ENCODE peak calls at places on chromosomes 7 and 10, in four cellular contexts. One of them, this sample, is unnamed.

GRCh38 chr7:151110941-151111645 is 24.8 kb downstream of the AGAP3 start:
- DNase-seq in stromal cell of bone marrow: no peak
- DNase-seq in cardiac muscle cell: peak; percentile 79
- DNase-seq in lung microvascular endothelial cell: peak; percentile 78
- DNase-seq in this sample: peak; percentile 93

GRCh38 chr10:34798654-34799053 is 16.4 kb downstream of the PARD3 start:
- DNase-seq in cardiac muscle cell: no peak
- DNase-seq in lung microvascular endothelial cell: no peak
- DNase-seq in stromal cell of bone marrow: no peak
- DNase-seq in this sample: no peak

GRCh38 chr7:35729061-35729783 is 34.3 kb upstream of the HERPUD2 start:
- DNase-seq in lung microvascular endothelial cell: no peak
- DNase-seq in stromal cell of bone marrow: no peak
- DNase-seq in cardiac muscle cell: no peak
- DNase-seq in this sample: no peak

GRCh38 chr10:33955676-33956075 is 621.2 kb upstream of the NRP1 start:
- DNase-seq in cardiac muscle cell: no peak
- DNase-seq in stromal cell of bone marrow: no peak
- DNase-seq in lung microvascular endothelial cell: no peak
- DNase-seq in this sample: no peak

GRCh38 chr7:30224511-30225031 is 59.8 kb upstream of the ZNRF2 start:
- DNase-seq in stromal cell of bone marrow: peak; percentile 76
- DNase-seq in lung microvascular endothelial cell: no peak
- DNase-seq in cardiac muscle cell: peak; percentile 86
- DNase-seq in this sample: no peak

GRCh38 chr7:1530946-1531262 is 402 bp downstream of the MAFK start:
- DNase-seq in stromal cell of bone marrow: no peak
- DNase-seq in cardiac muscle cell: no peak
- DNase-seq in lung microvascular endothelial cell: no peak
- DNase-seq in this sample: no peak

GRCh38 chr10:97584060-97584797 is at the start of gene HOGA1:
- DNase-seq in cardiac muscle cell: peak; percentile 73
- DNase-seq in lung microvascular endothelial cell: peak; percentile 54
- DNase-seq in stromal cell of bone marrow: peak; percentile 66
- DNase-seq in this sample: peak; percentile 94

GRCh38 chr10:114499120-114499519 is 94.8 kb upstream of the AFAP1L2 start:
- DNase-seq in stromal cell of bone marrow: no peak
- DNase-seq in cardiac muscle cell: no peak
- DNase-seq in lung microvascular endothelial cell: no peak
- DNase-seq in this sample: no peak

GRCh38 chr7:16945372-16945771 is 63.6 kb upstream of the AGR3 start:
- DNase-seq in cardiac muscle cell: no peak
- DNase-seq in lung microvascular endothelial cell: no peak
- DNase-seq in stromal cell of bone marrow: no peak
- DNase-seq in this sample: no peak

GRCh38 chr10:110649652-110650264 is 5.6 kb downstream of the RBM20 start:
- DNase-seq in cardiac muscle cell: no peak
- DNase-seq in stromal cell of bone marrow: no peak
- DNase-seq in lung microvascular endothelial cell: no peak
- DNase-seq in this sample: no peak

GRCh38 chr10:77626266-77626935 is 11.2 kb downstream of the KCNMA1 start:
- DNase-seq in stromal cell of bone marrow: no peak
- DNase-seq in cardiac muscle cell: no peak
- DNase-seq in lung microvascular endothelial cell: peak; percentile 37
- DNase-seq in this sample: no peak

GRCh38 chr10:25177754-25178135 is 2.9 kb downstream of the GPR158 start:
- DNase-seq in cardiac muscle cell: peak; percentile 72
- DNase-seq in lung microvascular endothelial cell: no peak
- DNase-seq in stromal cell of bone marrow: no peak
- DNase-seq in this sample: no peak

GRCh38 chr10:114940735-114941134 is 2.7 kb downstream of the TRUB1 start:
- DNase-seq in lung microvascular endothelial cell: peak; percentile 3
- DNase-seq in cardiac muscle cell: peak; percentile 34
- DNase-seq in stromal cell of bone marrow: no peak
- DNase-seq in this sample: no peak

GRCh38 chr10:97601268-97602215 is 12.0 kb downstream of the C10orf62 start:
- DNase-seq in lung microvascular endothelial cell: no peak
- DNase-seq in cardiac muscle cell: no peak
- DNase-seq in stromal cell of bone marrow: no peak
- DNase-seq in this sample: no peak

GRCh38 chr7:132240262-132240661 is 336.0 kb downstream of the PLXNA4 start:
- DNase-seq in cardiac muscle cell: no peak
- DNase-seq in lung microvascular endothelial cell: no peak
- DNase-seq in stromal cell of bone marrow: no peak
- DNase-seq in this sample: no peak

GRCh38 chr10:116737582-116738358 is 4.6 kb downstream of the HSPA12A start:
- DNase-seq in lung microvascular endothelial cell: no peak
- DNase-seq in stromal cell of bone marrow: no peak
- DNase-seq in cardiac muscle cell: no peak
- DNase-seq in this sample: peak; percentile 58

GRCh38 chr10:60351191-60351853 is 38.4 kb downstream of the ANK3 start:
- DNase-seq in cardiac muscle cell: no peak
- DNase-seq in lung microvascular endothelial cell: no peak
- DNase-seq in stromal cell of bone marrow: no peak
- DNase-seq in this sample: no peak

GRCh38 chr7:110568932-110569331 is 522.0 kb upstream of the LRRN3 start:
- DNase-seq in cardiac muscle cell: no peak
- DNase-seq in lung microvascular endothelial cell: no peak
- DNase-seq in stromal cell of bone marrow: no peak
- DNase-seq in this sample: no peak

GRCh38 chr7:3103614-3104399 is 60.1 kb upstream of the CARD11 start:
- DNase-seq in lung microvascular endothelial cell: no peak
- DNase-seq in stromal cell of bone marrow: no peak
- DNase-seq in cardiac muscle cell: no peak
- DNase-seq in this sample: no peak

GRCh38 chr7:130273081-130273699 is 6.5 kb downstream of the CPA2 start:
- DNase-seq in stromal cell of bone marrow: no peak
- DNase-seq in cardiac muscle cell: peak; percentile 73
- DNase-seq in lung microvascular endothelial cell: no peak
- DNase-seq in this sample: no peak

GRCh38 chr10:61039868-61040267 is 95.9 kb upstream of the RHOBTB1 start:
- DNase-seq in stromal cell of bone marrow: no peak
- DNase-seq in cardiac muscle cell: peak; percentile 1
- DNase-seq in lung microvascular endothelial cell: no peak
- DNase-seq in this sample: no peak

GRCh38 chr10:4450981-4451501 is 375.0 kb upstream of the AKR1E2 start:
- DNase-seq in cardiac muscle cell: peak; percentile 85
- DNase-seq in lung microvascular endothelial cell: peak; percentile 87
- DNase-seq in stromal cell of bone marrow: peak; percentile 36
- DNase-seq in this sample: no peak

GRCh38 chr7:158595068-158595467 is 7.4 kb upstream of the PTPRN2 start:
- DNase-seq in lung microvascular endothelial cell: peak; percentile 53
- DNase-seq in stromal cell of bone marrow: no peak
- DNase-seq in cardiac muscle cell: peak; percentile 45
- DNase-seq in this sample: no peak

GRCh38 chr7:1359681-1360485 is 99.4 kb downstream of the MICALL2 start:
- DNase-seq in lung microvascular endothelial cell: no peak
- DNase-seq in stromal cell of bone marrow: no peak
- DNase-seq in cardiac muscle cell: no peak
- DNase-seq in this sample: peak; percentile 79

GRCh38 chr7:68576366-68576765 is 1021.9 kb upstream of the AUTS2 start:
- DNase-seq in stromal cell of bone marrow: no peak
- DNase-seq in lung microvascular endothelial cell: no peak
- DNase-seq in cardiac muscle cell: no peak
- DNase-seq in this sample: no peak

GRCh38 chr7:133863362-133864061 is 263.6 kb upstream of the LRGUK start:
- DNase-seq in cardiac muscle cell: no peak
- DNase-seq in stromal cell of bone marrow: no peak
- DNase-seq in lung microvascular endothelial cell: no peak
- DNase-seq in this sample: no peak

GRCh38 chr7:99789441-99790070 is 5.6 kb upstream of the CYP3A4 start:
- DNase-seq in lung microvascular endothelial cell: no peak
- DNase-seq in stromal cell of bone marrow: no peak
- DNase-seq in cardiac muscle cell: no peak
- DNase-seq in this sample: no peak

GRCh38 chr7:42753322-42753721 is 158.5 kb downstream of the C7orf25 start:
- DNase-seq in stromal cell of bone marrow: no peak
- DNase-seq in cardiac muscle cell: no peak
- DNase-seq in lung microvascular endothelial cell: no peak
- DNase-seq in this sample: no peak

GRCh38 chr10:30581779-30582380 is 47.7 kb downstream of the LYZL2 start:
- DNase-seq in cardiac muscle cell: peak; percentile 74
- DNase-seq in lung microvascular endothelial cell: peak; percentile 59
- DNase-seq in stromal cell of bone marrow: no peak
- DNase-seq in this sample: no peak

GRCh38 chr7:108284349-108285017 is 154.3 kb upstream of the LAMB4 start:
- DNase-seq in stromal cell of bone marrow: no peak
- DNase-seq in cardiac muscle cell: no peak
- DNase-seq in lung microvascular endothelial cell: no peak
- DNase-seq in this sample: no peak

GRCh38 chr10:132557696-132558515 is 20.3 kb downstream of the INPP5A start:
- DNase-seq in cardiac muscle cell: no peak
- DNase-seq in stromal cell of bone marrow: no peak
- DNase-seq in lung microvascular endothelial cell: no peak
- DNase-seq in this sample: no peak

This sample was measured in posterior vena cava.